ENCODE peak calls at places on chromosomes 2 and 18, in six cellular contexts. G is HepG2, S is A549, M is GM12878, A is ovary, R is SK-N-SH. D is an unnamed sample.

GRCh38 chr2:239465017-239466001 is 64.5 kb upstream of the HDAC4 start:
- DNase-seq in R (no peak), M (no peak), A (peak; percentile 23), G (no peak), S (peak; percentile 71), D (peak; percentile 70)

GRCh38 chr2:23524261-23524706 is 139.3 kb downstream of the KLHL29 start:
- DNase-seq in R (no peak), G (no peak), M (no peak), A (peak; percentile 64), S (no peak), D (no peak)

GRCh38 chr2:207113403-207113802 is 52.3 kb downstream of the KLF7 start:
- DNase-seq in M (no peak), R (peak; percentile 83), A (no peak), S (no peak), G (no peak), D (no peak)

GRCh38 chr2:201559067-201559710 is 84.1 kb downstream of the TMEM237 start:
- DNase-seq in A (no peak), R (no peak), M (no peak), S (no peak), G (no peak), D (no peak)

GRCh38 chr2:128435576-128436497 is 117.2 kb upstream of the HS6ST1 start:
- DNase-seq in R (no peak), S (no peak), A (no peak), G (no peak), M (no peak), D (no peak)

GRCh38 chr2:73944714-73945113 is 18.0 kb downstream of the DGUOK start:
- DNase-seq in A (no peak), S (no peak), M (no peak), R (no peak), G (no peak), D (no peak)

GRCh38 chr2:38443021-38443541 is 66.0 kb upstream of the ATL2 start:
- DNase-seq in G (no peak), A (no peak), R (no peak), S (no peak), M (no peak), D (no peak)

GRCh38 chr2:215619022-215619958 is 183.4 kb upstream of the FN1 start:
- DNase-seq in R (peak; percentile 57), G (peak; percentile 100), A (no peak), S (peak; percentile 7), M (no peak), D (no peak)

GRCh38 chr18:48806551-48807261 is 144.1 kb downstream of the SMAD7 start:
- DNase-seq in S (no peak), A (no peak), M (no peak), G (no peak), R (no peak), D (peak; percentile 26)

GRCh38 chr2:233074106-233074505 is 14.0 kb downstream of the INPP5D start:
- DNase-seq in M (no peak), S (no peak), G (no peak), R (no peak), A (no peak), D (no peak)

DNA sequence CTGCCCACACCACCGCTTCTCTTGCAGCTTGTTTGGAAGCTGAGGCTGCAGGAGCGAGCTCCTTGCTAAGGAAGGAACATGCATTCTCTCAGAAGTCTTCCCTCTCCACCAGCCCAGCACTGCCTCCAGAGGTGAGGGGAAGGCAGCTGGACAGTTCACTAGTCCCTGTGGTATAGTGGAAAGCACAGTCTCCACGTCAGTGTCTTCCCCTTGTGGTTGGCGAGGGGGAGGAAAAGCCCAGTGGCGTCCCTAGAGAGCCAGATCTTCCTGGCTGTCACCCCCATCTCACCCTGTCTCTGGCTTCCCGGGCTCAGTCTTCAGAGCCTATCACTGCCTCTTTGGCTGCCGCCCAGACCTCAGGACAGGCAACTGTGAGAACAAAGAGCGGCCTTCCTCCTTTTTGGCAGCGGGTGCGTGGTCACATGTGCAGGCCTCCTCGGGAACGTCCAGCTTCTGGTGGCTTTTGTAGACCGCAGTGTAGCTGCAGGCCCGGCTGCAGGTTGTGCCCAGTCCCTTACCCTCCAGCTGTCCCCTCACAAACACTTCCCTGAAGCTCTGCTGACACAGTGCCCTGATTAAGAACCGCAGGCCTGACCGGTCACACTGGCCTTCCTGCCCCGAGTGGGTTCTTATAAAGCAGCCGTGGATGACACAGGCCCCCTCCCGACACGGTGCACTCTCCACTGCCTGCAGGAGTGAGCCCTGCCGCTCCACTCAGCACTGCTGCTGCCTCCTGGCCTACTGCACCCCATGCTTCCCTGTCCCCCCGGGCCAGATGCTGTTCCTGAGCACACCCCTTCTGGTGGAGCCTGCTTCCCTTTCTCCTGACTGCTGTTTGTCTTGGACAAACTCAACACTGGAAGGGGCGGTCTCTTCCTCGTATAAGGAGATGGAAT is 90.9 kb downstream of the RNF144A start:
- DNase-seq in M (peak; percentile 16), G (no peak), R (peak; percentile 84), A (peak; percentile 66), S (no peak), D (peak; percentile 73)
- TF ChIP-seq CTCF in M (no peak), G (no peak), R (peak; percentile 63), A (peak; percentile 19), S (no peak), D (no peak)

GRCh38 chr2:15279181-15279876 is 281.8 kb downstream of the NBAS start:
- DNase-seq in M (no peak), A (no peak), G (peak; percentile 15), R (no peak), S (no peak), D (no peak)
- TF ChIP-seq EP300 in M (no peak), A (no peak), G (no peak), R (no peak), S (no peak), D (no peak)

DNA sequence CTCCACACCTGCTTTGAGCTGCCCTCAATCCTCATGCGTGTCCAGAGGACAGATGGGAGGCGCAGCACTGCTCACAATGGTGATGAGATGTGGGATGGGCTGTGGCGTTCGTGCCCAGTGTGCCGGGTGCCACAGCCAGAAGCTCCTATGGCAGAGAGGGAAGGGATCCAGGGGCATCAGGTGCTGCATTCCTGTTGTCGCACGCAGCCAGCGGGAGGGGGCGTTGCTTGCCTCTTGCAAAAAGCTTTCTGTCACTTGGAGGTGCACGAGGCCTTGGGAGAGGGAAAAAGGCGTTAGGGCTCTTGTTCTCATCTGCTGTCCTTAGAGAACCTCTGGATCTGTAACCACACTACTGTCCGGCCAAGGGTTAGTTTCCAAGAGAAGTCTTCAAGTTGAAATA is 29.2 kb upstream of the ALLC start:
- DNase-seq in A (peak; percentile 35), R (no peak), M (no peak), S (no peak), G (peak; percentile 54), D (no peak)
- TF ChIP-seq CTCF in A (no peak), R (no peak), M (no peak), S (no peak), G (peak; percentile 81), D (no peak)

GRCh38 chr2:168632733-168633132 is 169.7 kb upstream of the NOSTRIN start:
- DNase-seq in A (no peak), G (no peak), S (no peak), R (peak; percentile 43), M (no peak), D (no peak)
- TF ChIP-seq EP300 in A (no peak), G (no peak), S (no peak), R (peak; percentile 52), M (no peak), D (peak; percentile 4)

GRCh38 chr2:119232666-119232993 is 9.0 kb downstream of the STEAP3 start:
- DNase-seq in A (no peak), G (no peak), M (no peak), R (no peak), S (no peak), D (no peak)

GRCh38 chr2:119231975-119232665 is 8.5 kb downstream of the STEAP3 start:
- DNase-seq in G (no peak), A (no peak), R (no peak), S (no peak), M (no peak), D (no peak)

GRCh38 chr2:119236796-119237195 is 13.2 kb downstream of the STEAP3 start:
- DNase-seq in A (no peak), M (no peak), S (no peak), G (peak; percentile 72), R (no peak), D (no peak)

GRCh38 chr2:119233326-119234020 is 9.8 kb downstream of the STEAP3 start:
- DNase-seq in G (no peak), S (no peak), M (no peak), R (no peak), A (no peak), D (no peak)

GRCh38 chr2:119234021-119235019 is 10.7 kb downstream of the STEAP3 start:
- DNase-seq in A (no peak), G (peak; percentile 50), S (no peak), R (peak; percentile 49), M (no peak), D (no peak)
- TF ChIP-seq CTCF in A (no peak), G (peak; percentile 73), S (peak; percentile 59), R (peak; percentile 44), M (peak; percentile 37), D (no peak)

DNA sequence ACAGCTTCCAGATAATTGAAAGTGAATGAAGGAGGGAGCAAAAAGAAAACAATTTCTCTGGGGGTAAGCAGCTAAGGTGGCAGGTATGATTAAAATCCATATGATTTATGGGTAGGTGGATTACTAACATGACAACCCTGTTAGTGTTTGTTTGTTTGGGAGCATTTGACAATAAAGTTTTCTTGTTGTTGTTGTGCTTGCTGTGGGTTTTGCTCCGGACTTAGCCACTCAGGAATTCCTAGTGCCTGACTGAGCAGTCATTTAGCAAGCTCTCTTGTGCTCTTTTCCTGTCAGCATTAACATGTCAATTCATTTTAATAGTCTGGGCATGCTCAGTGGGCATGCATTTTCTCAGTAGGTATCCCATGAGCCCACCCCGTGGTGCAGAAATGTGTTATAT is 674.8 kb upstream of the ZEB2 start:
- DNase-seq in G (no peak), A (no peak), M (no peak), R (no peak), S (no peak), D (no peak)
- TF ChIP-seq EP300 in G (no peak), A (no peak), M (no peak), R (no peak), S (no peak), D (no peak)

GRCh38 chr2:127324635-127325034 is 30.7 kb upstream of the ERCC3 start:
- DNase-seq in M (no peak), A (no peak), G (peak; percentile 59), R (peak; percentile 50), S (peak; percentile 25), D (no peak)
- TF ChIP-seq CTCF in M (peak; percentile 48), A (no peak), G (peak; percentile 67), R (peak; percentile 81), S (peak; percentile 83), D (peak; percentile 46)

GRCh38 chr18:376307-376706 is 108.5 kb upstream of the THOC1 start:
- DNase-seq in R (no peak), G (no peak), A (no peak), S (no peak), M (no peak), D (no peak)
- TF ChIP-seq EP300 in R (no peak), G (no peak), A (no peak), S (no peak), M (no peak), D (no peak)

DNA sequence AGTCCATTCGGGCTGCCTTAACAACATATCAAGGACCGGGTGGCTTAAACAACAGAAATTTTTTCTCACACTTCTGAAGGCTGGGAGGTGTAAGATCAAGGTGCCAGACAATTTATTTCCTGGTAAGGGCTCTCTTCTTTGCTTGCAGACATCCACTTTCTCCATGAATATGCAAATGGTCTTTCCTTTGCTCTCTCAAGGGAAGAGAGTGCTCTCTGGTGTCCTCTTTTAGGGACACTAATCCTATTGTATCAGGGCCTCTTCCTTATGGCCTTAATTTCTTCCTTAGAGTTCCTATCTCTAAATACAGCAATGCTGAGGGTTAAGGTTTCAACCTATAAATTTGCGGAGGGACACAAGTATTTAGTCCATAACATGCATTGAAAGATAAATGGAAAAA is 770.8 kb downstream of the DSC3 start:
- DNase-seq in S (no peak), A (no peak), R (no peak), M (no peak), G (no peak), D (no peak)
- TF ChIP-seq CTCF in S (no peak), A (no peak), R (no peak), M (no peak), G (no peak), D (no peak)

D was measured in transverse colon.